ENCODE peak calls at places on chromosomes 6 and 20, in four cellular contexts. One of them, this sample, is unnamed.

GRCh38 chr20:408843-409696 is 971 bp downstream of the RBCK1 start:
- DNase-seq in stomach: no peak
- DNase-seq in esophagus muscularis mucosa: no peak
- DNase-seq in suprapubic skin: no peak
- DNase-seq in this sample: no peak

GRCh38 chr6:48765352-48765961 is 654.5 kb upstream of the PTCHD4 start:
- DNase-seq in suprapubic skin: no peak
- DNase-seq in esophagus muscularis mucosa: no peak
- DNase-seq in stomach: peak
- DNase-seq in this sample: no peak

GRCh38 chr6:108589244-108589730 is 28.6 kb downstream of the FOXO3 start:
- DNase-seq in suprapubic skin: peak
- DNase-seq in stomach: peak
- DNase-seq in esophagus muscularis mucosa: peak
- DNase-seq in this sample: peak

GRCh38 chr6:67237276-67237675 is 1397.8 kb upstream of the ADGRB3 start:
- DNase-seq in stomach: no peak
- DNase-seq in esophagus muscularis mucosa: no peak
- DNase-seq in suprapubic skin: no peak
- DNase-seq in this sample: no peak

GRCh38 chr6:146287691-146288369 is 255.8 kb upstream of the RAB32 start:
- DNase-seq in stomach: no peak
- DNase-seq in suprapubic skin: no peak
- DNase-seq in esophagus muscularis mucosa: no peak
- DNase-seq in this sample: no peak

GRCh38 chr20:8860011-8860495 is 208.8 kb upstream of the PLCB4 start:
- DNase-seq in stomach: no peak
- DNase-seq in suprapubic skin: no peak
- DNase-seq in esophagus muscularis mucosa: no peak
- DNase-seq in this sample: no peak

GRCh38 chr6:36343109-36343508 is 6.4 kb upstream of the BNIP5 start:
- DNase-seq in esophagus muscularis mucosa: no peak
- DNase-seq in suprapubic skin: no peak
- DNase-seq in stomach: no peak
- DNase-seq in this sample: peak

GRCh38 chr6:81900616-81901015 is 148.1 kb upstream of the TENT5A start:
- DNase-seq in esophagus muscularis mucosa: no peak
- DNase-seq in suprapubic skin: no peak
- DNase-seq in stomach: no peak
- DNase-seq in this sample: no peak

GRCh38 chr20:21175433-21175832 is 49.6 kb downstream of the KIZ start:
- DNase-seq in suprapubic skin: no peak
- DNase-seq in esophagus muscularis mucosa: no peak
- DNase-seq in stomach: no peak
- DNase-seq in this sample: no peak

GRCh38 chr6:93177451-93177850 is 241.9 kb downstream of the EPHA7 start:
- DNase-seq in stomach: no peak
- DNase-seq in suprapubic skin: no peak
- DNase-seq in esophagus muscularis mucosa: no peak
- DNase-seq in this sample: no peak

GRCh38 chr6:108473197-108473596 is 87.5 kb upstream of the FOXO3 start:
- DNase-seq in suprapubic skin: no peak
- DNase-seq in esophagus muscularis mucosa: no peak
- DNase-seq in stomach: no peak
- DNase-seq in this sample: no peak

GRCh38 chr6:169383265-169383664 is 129.6 kb upstream of the THBS2 start:
- DNase-seq in esophagus muscularis mucosa: peak
- DNase-seq in stomach: no peak
- DNase-seq in suprapubic skin: no peak
- DNase-seq in this sample: no peak

GRCh38 chr6:71367763-71368162 is 79.2 kb downstream of the OGFRL1 start:
- DNase-seq in esophagus muscularis mucosa: no peak
- DNase-seq in stomach: no peak
- DNase-seq in suprapubic skin: no peak
- DNase-seq in this sample: no peak

GRCh38 chr6:14211596-14211961 is 94.0 kb downstream of the CD83 start:
- DNase-seq in suprapubic skin: peak
- DNase-seq in esophagus muscularis mucosa: no peak
- DNase-seq in stomach: peak
- DNase-seq in this sample: peak

GRCh38 chr20:38975539-38976120 is 13.5 kb downstream of the DHX35 start:
- DNase-seq in esophagus muscularis mucosa: no peak
- DNase-seq in stomach: no peak
- DNase-seq in suprapubic skin: no peak
- DNase-seq in this sample: no peak

GRCh38 chr6:7169296-7169721 is 61.5 kb downstream of the RREB1 start:
- DNase-seq in esophagus muscularis mucosa: peak
- DNase-seq in suprapubic skin: peak
- DNase-seq in stomach: no peak
- DNase-seq in this sample: peak

GRCh38 chr6:7172605-7173185 is 64.9 kb downstream of the RREB1 start:
- DNase-seq in stomach: no peak
- DNase-seq in esophagus muscularis mucosa: no peak
- DNase-seq in suprapubic skin: no peak
- DNase-seq in this sample: no peak

GRCh38 chr6:7171733-7172132 is 64.0 kb downstream of the RREB1 start:
- DNase-seq in esophagus muscularis mucosa: no peak
- DNase-seq in suprapubic skin: no peak
- DNase-seq in stomach: no peak
- DNase-seq in this sample: no peak

GRCh38 chr6:7170117-7170732 is 62.5 kb downstream of the RREB1 start:
- DNase-seq in suprapubic skin: no peak
- DNase-seq in esophagus muscularis mucosa: peak
- DNase-seq in stomach: no peak
- DNase-seq in this sample: no peak

DNA sequence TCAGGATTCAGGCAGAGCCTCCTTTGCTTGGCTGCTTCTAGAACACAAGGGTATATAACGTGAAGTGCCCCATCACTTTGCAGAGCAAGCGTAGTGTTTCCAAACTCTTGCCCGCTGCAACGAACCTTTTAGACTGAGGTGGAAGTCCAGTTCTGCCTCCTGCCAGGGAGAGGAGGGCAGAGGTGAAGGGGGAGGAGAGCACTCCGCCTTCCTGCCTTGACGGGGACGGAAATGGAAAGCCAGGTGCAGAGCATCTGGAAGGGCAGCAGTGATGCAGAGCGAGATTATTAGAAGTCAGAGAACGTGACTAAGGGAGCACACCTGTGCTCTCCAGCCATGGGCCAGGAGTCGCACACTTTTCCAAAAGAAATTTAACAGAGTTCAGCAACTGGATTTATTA is 63.4 kb downstream of the RREB1 start:
- DNase-seq in stomach: peak
- DNase-seq in esophagus muscularis mucosa: no peak
- DNase-seq in suprapubic skin: no peak
- DNase-seq in this sample: no peak
- TF ChIP-seq POLR2AphosphoS5 in stomach: peak
- TF ChIP-seq POLR2AphosphoS5 in esophagus muscularis mucosa: no peak
- TF ChIP-seq POLR2AphosphoS5 in suprapubic skin: no peak
- TF ChIP-seq POLR2AphosphoS5 in this sample: no peak

GRCh38 chr6:44117397-44118128 is 9.7 kb downstream of the MRPL14 start:
- DNase-seq in esophagus muscularis mucosa: no peak
- DNase-seq in stomach: peak
- DNase-seq in suprapubic skin: no peak
- DNase-seq in this sample: no peak

GRCh38 chr6:44119704-44120262 is 7.5 kb downstream of the MRPL14 start:
- DNase-seq in suprapubic skin: no peak
- DNase-seq in stomach: no peak
- DNase-seq in esophagus muscularis mucosa: no peak
- DNase-seq in this sample: no peak

GRCh38 chr6:44123544-44123943 is 3.7 kb downstream of the MRPL14 start:
- DNase-seq in esophagus muscularis mucosa: no peak
- DNase-seq in stomach: no peak
- DNase-seq in suprapubic skin: no peak
- DNase-seq in this sample: no peak

GRCh38 chr6:44122821-44123220 is 4.4 kb downstream of the MRPL14 start:
- DNase-seq in esophagus muscularis mucosa: no peak
- DNase-seq in suprapubic skin: no peak
- DNase-seq in stomach: no peak
- DNase-seq in this sample: no peak

DNA sequence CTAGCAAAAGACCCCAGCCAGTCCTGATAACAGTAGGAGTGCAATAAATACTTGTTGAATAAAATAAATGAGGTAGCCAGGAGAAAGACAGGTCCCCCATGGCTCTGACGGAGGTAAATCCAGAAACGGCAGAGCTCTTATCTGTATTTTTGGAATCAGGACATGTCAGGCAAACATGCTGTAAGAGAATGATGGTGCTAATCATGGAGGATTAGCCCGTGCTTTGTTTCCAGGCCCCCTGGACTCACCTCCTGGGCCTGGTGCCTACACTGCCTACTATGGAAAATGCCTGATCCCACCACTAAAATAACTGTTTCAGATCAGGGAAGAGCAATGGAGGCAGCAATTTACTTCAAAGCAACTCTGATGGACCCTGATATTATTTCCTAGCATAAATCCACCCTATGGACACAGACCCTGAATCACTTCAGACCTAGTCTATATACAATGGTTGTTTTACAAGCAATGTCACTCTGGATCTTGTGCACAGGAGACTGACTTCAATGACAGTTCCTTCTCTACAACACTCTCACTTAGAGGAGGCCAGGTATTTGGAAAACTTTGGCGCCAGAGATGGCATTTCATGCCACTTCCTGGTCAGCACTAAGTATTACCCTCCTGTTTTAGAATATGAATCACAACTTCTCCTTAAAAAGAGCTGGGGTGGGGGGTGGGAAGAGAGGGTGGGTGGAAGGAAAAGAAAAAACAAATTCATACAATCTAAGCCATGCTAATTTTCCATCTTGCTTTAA is 6.4 kb downstream of the MRPL14 start:
- DNase-seq in suprapubic skin: no peak
- DNase-seq in stomach: no peak
- DNase-seq in esophagus muscularis mucosa: no peak
- DNase-seq in this sample: no peak
- TF ChIP-seq EP300 in suprapubic skin: no peak
- TF ChIP-seq EP300 in stomach: no peak
- TF ChIP-seq EP300 in esophagus muscularis mucosa: no peak
- TF ChIP-seq EP300 in this sample: no peak

GRCh38 chr20:63578224-63579016 is 4.4 kb upstream of the HELZ2 start:
- DNase-seq in suprapubic skin: no peak
- DNase-seq in stomach: no peak
- DNase-seq in esophagus muscularis mucosa: no peak
- DNase-seq in this sample: no peak
- TF ChIP-seq CTCF in suprapubic skin: no peak
- TF ChIP-seq CTCF in stomach: no peak
- TF ChIP-seq CTCF in esophagus muscularis mucosa: no peak
- TF ChIP-seq CTCF in this sample: no peak

DNA sequence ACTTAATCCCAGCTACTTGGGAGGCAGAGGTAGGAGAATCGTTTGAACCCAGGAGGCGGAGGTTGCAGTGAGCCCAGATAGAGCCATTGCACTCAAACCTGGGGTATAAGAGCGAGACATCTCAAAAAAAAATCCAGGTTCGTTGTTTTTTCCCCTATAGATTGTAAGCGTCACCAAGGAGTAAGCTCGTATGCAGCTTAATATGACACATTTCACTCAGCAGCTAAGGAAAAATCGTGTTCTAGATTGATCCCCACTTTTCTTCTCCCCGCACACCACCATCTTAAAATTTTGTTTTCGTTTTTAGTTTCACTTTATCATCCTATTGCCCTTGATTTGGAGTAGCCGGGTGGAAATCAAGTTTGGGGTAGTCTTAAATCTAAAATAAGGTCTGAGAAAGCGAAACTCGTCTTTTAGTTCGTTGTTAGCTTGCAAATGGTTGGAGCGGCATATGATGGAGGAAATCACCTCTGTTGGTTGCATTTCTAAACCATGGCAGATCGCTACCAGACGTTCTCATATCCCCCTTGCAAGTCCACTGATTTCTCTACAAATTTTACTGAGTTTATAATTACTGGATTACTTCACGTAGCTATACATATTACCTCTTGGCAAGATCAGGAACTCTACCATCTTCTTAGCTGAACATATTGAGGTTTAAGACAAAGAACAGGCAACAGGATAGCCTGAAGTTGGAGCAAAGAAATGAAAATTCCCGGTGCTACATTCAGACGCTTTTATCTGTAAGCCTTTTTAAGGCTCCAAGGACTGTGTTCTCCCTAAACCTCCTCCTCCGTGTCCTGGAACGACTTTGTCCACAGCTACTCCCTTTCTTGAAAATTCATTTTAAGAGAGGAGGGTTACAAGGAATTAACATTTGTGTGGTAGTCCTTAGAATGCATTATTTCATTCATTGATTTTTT is 91.1 kb upstream of the BTN3A2 start:
- DNase-seq in stomach: no peak
- DNase-seq in esophagus muscularis mucosa: no peak
- DNase-seq in suprapubic skin: no peak
- DNase-seq in this sample: no peak
- TF ChIP-seq POLR2AphosphoS5 in stomach: no peak
- TF ChIP-seq POLR2AphosphoS5 in esophagus muscularis mucosa: no peak
- TF ChIP-seq POLR2AphosphoS5 in suprapubic skin: no peak
- TF ChIP-seq POLR2AphosphoS5 in this sample: peak

DNA sequence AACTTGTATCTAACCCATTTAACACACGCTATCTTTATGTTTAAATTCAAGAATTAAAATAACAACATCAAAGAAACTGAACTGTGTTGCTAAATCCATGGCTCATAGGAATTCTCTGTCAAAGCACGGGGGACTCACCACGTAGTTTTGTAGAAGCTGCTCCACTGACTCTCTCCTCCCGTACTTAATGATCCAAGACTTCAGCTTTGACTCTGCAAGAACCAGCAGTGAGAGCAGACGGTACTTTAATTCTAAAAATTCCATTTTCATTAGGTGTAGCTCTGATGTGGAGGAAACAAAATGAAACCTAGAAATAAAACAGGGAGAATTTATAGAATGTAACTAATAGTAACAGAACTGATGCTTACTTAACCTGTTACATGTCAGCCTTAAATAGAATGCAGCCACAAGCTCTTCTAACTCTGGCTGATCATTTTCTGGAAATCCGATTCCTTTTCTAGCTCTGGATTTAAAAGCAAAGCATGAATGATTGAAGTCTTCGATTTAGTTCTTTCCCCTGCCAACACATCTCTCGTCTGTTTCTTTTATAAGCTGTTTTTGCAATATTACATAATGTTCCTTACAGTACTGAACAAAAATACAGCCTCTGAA is 165.6 kb downstream of the SYNE1 start:
- DNase-seq in esophagus muscularis mucosa: no peak
- DNase-seq in suprapubic skin: no peak
- DNase-seq in stomach: no peak
- DNase-seq in this sample: no peak
- TF ChIP-seq EP300 in esophagus muscularis mucosa: no peak
- TF ChIP-seq EP300 in suprapubic skin: no peak
- TF ChIP-seq EP300 in stomach: no peak
- TF ChIP-seq EP300 in this sample: no peak

GRCh38 chr6:105519954-105520353 is 117.1 kb upstream of the PREP start:
- DNase-seq in esophagus muscularis mucosa: no peak
- DNase-seq in suprapubic skin: no peak
- DNase-seq in stomach: no peak
- DNase-seq in this sample: no peak
- TF ChIP-seq CTCF in esophagus muscularis mucosa: no peak
- TF ChIP-seq CTCF in suprapubic skin: no peak
- TF ChIP-seq CTCF in stomach: no peak
- TF ChIP-seq CTCF in this sample: no peak

This sample was measured in sigmoid colon.